ENCODE peak calls at places on chromosomes 12 and 14, in eight cellular contexts. F, P, O, Y, W, E, S and R are unnamed samples.

GRCh38 chr12:23911574-23911973 is 37.9 kb downstream of the SOX5 start:
- DNase-seq in W (no peak), S (no peak), E (no peak), F (no peak), O (no peak), P (no peak), Y (no peak), R (no peak)

GRCh38 chr12:130164216-130164542 is 1.9 kb downstream of the FZD10 start:
- DNase-seq in O (no peak), Y (no peak), P (no peak), F (no peak), S (no peak), W (no peak), E (no peak), R (no peak)

GRCh38 chr12:93081810-93082165 is 152.7 kb upstream of the EEA1 start:
- DNase-seq in S (no peak), Y (no peak), P (no peak), F (no peak), W (no peak), O (no peak), E (no peak), R (no peak)

GRCh38 chr12:54052745-54053624 is 650 bp upstream of the HOXC4 start:
- DNase-seq in P (peak), Y (no peak), O (peak), E (no peak), S (no peak), F (no peak), W (no peak), R (no peak)

GRCh38 chr12:6965026-6965661 is 5.3 kb downstream of the PHB2 start:
- DNase-seq in S (peak), F (peak), P (peak), O (peak), Y (no peak), W (peak), E (peak), R (no peak)

GRCh38 chr12:68279227-68280054 is 26.0 kb upstream of the IL22 start:
- DNase-seq in S (no peak), P (no peak), O (no peak), F (no peak), Y (no peak), E (peak), W (peak), R (no peak)

GRCh38 chr12:82880442-82880901 is 193.8 kb downstream of the TMTC2 start:
- DNase-seq in O (no peak), E (no peak), F (no peak), S (no peak), W (peak), P (no peak), Y (peak), R (no peak)

GRCh38 chr12:4734625-4735196 is 14.5 kb downstream of the GALNT8 start:
- DNase-seq in F (no peak), O (no peak), W (no peak), S (no peak), Y (no peak), P (no peak), E (no peak), R (no peak)

GRCh38 chr14:60933920-60934655 is 46.8 kb downstream of the TRMT5 start:
- DNase-seq in Y (no peak), F (no peak), S (no peak), E (no peak), W (no peak), P (no peak), O (no peak), R (no peak)

GRCh38 chr12:107287436-107288413 is 194.4 kb upstream of the CRY1 start:
- DNase-seq in F (no peak), O (no peak), P (no peak), E (peak), S (no peak), W (no peak), Y (no peak), R (no peak)

GRCh38 chr12:131808744-131809371 is 19.3 kb upstream of the MMP17 start:
- DNase-seq in O (peak), S (peak), W (no peak), F (no peak), E (peak), Y (no peak), P (no peak), R (no peak)

DNA sequence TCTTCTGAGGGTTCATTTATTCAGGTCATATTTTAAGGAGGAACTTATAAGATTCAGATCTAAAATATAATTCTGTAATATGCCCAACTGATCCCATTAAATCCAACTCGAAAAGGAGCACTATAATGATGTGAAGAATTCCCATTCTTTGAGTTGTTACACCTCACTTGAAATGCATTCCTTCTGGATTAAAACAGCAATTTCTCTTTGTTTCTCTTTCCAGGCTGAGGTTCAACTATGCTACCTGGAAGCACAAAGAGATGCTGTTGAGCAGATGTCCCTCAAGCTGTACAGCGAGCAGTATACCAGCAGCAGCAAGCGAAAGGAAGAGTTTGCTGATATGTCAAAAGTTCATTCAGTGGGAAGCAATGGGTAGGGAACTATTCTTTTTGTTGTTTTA is 260.6 kb upstream of the NPAS3 start:
- DNase-seq in O (no peak), Y (no peak), F (no peak), E (no peak), S (no peak), P (no peak), W (no peak), R (no peak)
- TF ChIP-seq CTCF in O (no peak), Y (no peak), F (no peak), E (no peak), S (no peak), P (no peak), W (no peak), R (no peak)

GRCh38 chr14:65180725-65181025 is 78.4 kb upstream of the MAX start:
- DNase-seq in E (no peak), Y (no peak), O (no peak), F (no peak), P (no peak), S (no peak), W (no peak), R (no peak)
- H3K4me3 ChIP-seq in E (no peak), Y (no peak), O (peak), F (no peak), P (no peak), S (no peak), W (no peak), R (no peak)

DNA sequence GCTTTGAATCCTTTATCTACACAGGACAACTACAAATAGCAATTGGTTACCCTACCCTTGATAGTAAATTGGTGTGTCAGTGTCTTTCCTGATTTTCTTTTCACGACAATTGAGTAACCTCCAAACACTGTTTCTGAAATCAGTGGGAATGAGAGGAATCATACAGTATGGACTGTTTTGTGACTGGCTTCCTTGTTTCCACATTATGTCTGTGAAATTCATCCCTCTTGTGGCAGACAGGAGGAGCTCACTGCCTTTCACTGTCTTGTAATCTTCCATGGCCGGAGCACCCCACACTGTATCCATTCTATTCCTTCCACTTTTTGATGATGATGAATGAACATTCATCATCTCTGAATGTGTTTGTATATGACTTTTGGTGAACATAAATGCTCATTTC is 164.0 kb upstream of the PZP start:
- DNase-seq in Y (no peak), S (no peak), W (no peak), P (no peak), F (no peak), E (no peak), O (no peak), R (no peak)
- TF ChIP-seq CTCF in Y (peak), S (peak), W (no peak), P (no peak), F (no peak), E (peak), O (peak), R (peak)

GRCh38 chr14:53946404-53947400 is 9.9 kb downstream of the BMP4 start:
- DNase-seq in W (no peak), E (no peak), S (no peak), F (no peak), Y (no peak), O (no peak), P (peak), R (no peak)
- H3K4me3 ChIP-seq in W (no peak), E (no peak), S (no peak), F (peak), Y (peak), O (no peak), P (peak), R (peak)

DNA sequence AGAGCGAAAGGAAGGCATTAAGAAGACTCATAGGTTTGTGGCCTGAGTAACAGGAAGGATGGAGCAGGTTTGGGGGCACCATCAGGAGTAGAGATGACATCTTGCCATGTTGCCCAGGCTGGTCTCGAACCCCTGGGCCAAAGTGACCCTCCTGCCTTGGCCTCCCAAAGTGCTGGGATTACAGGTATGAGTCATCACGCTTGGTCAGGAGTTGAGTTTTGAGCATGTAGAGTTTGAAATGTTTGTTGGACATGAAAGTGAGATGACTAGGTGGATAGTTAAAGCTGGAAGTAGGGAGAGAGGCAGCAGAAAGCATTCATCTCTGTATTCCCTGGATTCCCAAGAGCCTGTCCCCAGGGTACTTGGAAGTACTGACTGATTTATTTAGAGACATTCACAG is 112.6 kb downstream of the ERC1 start:
- DNase-seq in W (no peak), O (no peak), S (no peak), Y (no peak), F (no peak), P (no peak), E (peak), R (no peak)
- TF ChIP-seq CTCF in W (no peak), O (no peak), S (no peak), Y (no peak), F (no peak), P (no peak), E (no peak), R (no peak)

DNA sequence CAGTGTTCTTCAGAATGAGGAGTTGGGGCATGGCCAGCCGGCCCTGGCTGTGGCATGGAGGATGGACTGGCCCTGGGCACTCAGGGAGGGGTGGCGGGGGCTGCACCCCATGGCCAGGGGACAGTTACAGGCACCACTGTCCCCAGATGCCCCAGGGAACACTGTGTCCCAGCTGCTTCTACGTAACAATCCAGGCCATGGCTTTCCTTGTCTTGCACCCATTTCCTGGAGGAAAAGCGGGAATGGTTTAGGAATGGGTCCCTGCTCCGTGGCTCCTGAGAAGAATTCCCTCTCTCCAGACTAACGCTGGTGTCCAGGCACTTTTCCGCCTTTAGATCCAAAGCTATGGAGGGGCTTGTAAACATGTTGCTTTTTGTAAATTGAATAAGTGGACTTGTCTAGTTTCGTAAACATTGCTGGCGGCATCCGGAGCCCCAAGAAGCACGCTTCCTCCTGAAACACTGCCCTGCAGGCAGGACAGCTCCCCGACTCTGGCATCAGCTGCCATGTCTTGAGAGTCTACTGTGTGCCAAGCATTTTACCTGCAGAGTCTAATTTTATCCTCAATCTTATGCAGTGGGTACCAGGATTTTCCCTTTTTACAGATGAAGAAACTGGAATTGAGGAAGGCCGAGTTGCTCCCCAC is 238.3 kb downstream of the SLC41A2 start:
- DNase-seq in P (no peak), E (no peak), O (no peak), Y (no peak), W (no peak), S (no peak), F (no peak), R (no peak)
- H3K4me3 ChIP-seq in P (no peak), E (no peak), O (peak), Y (no peak), W (no peak), S (peak), F (peak), R (no peak)

GRCh38 chr14:29089849-29090248 is 323.3 kb downstream of the FOXG1 start:
- DNase-seq in S (no peak), E (no peak), W (no peak), O (no peak), Y (no peak), F (no peak), P (no peak), R (no peak)

GRCh38 chr14:29085546-29085945 is 319.0 kb downstream of the FOXG1 start:
- DNase-seq in E (peak), W (peak), F (no peak), Y (no peak), O (no peak), P (no peak), S (no peak), R (no peak)
- TF ChIP-seq CTCF in E (peak), W (peak), F (no peak), Y (peak), O (peak), P (no peak), S (no peak), R (peak)